ENCODE peak calls at places on chromosomes 2 and 18, in nine cellular contexts. T, L, J, M, N, B, A, C and R are unnamed samples.

GRCh38 chr18:59056706-59057492 is 82.8 kb upstream of the SEC11C start:
- DNase-seq in T (peak), L (peak), J (peak), M (peak), N (peak), B (peak), A (peak), C (peak), R (peak)

GRCh38 chr2:47223980-47224379 is 68.9 kb upstream of the STPG4 start:
- DNase-seq in T (no peak), L (no peak), J (no peak), M (peak), N (peak), B (no peak), A (no peak), C (no peak), R (no peak)

GRCh38 chr2:221345516-221345915 is 226.6 kb downstream of the EPHA4 start:
- DNase-seq in T (no peak), L (no peak), J (no peak), M (no peak), N (no peak), B (no peak), A (no peak), C (no peak), R (no peak)

GRCh38 chr18:63131106-63131943 is 188.2 kb downstream of the BCL2 start:
- DNase-seq in T (peak), L (no peak), J (peak), M (peak), N (peak), B (peak), A (peak), C (peak), R (peak)

GRCh38 chr2:238225911-238226697 is 13.7 kb downstream of the HES6 start:
- DNase-seq in T (no peak), L (no peak), J (no peak), M (no peak), N (no peak), B (no peak), A (no peak), C (no peak), R (no peak)

GRCh38 chr2:11128258-11128951 is 26.9 kb upstream of the SLC66A3 start:
- DNase-seq in T (no peak), L (no peak), J (no peak), M (peak), N (no peak), B (peak), A (no peak), C (no peak), R (no peak)

GRCh38 chr2:70552501-70553333 is 909 bp downstream of the TGFA start:
- DNase-seq in T (peak), L (no peak), J (no peak), M (no peak), N (no peak), B (peak), A (no peak), C (no peak), R (no peak)

GRCh38 chr2:36367497-36368353 is 12.1 kb downstream of the CRIM1 start:
- DNase-seq in T (no peak), L (no peak), J (no peak), M (no peak), N (peak), B (peak), A (no peak), C (no peak), R (no peak)

GRCh38 chr2:156110890-156111289 is 221.6 kb downstream of the NR4A2 start:
- DNase-seq in T (peak), L (no peak), J (no peak), M (no peak), N (no peak), B (peak), A (peak), C (no peak), R (no peak)